ENCODE peak calls at places on chromosome 21, in seven cellular contexts. E, U, C, G, T, J and V are unnamed samples.

GRCh38 chr21:31182231-31183129 is 144.2 kb upstream of the KRTAP19-8 start:
- DNase-seq in E (no peak), U (no peak), C (no peak), G (no peak), T (no peak), J (no peak), V (no peak)

GRCh38 chr21:27104749-27105439 is 138.0 kb upstream of the ADAMTS5 start:
- DNase-seq in E (no peak), U (no peak), C (no peak), G (peak), T (no peak), J (no peak), V (no peak)

GRCh38 chr21:19981938-19982337 is 1016.3 kb upstream of the NCAM2 start:
- DNase-seq in E (no peak), U (no peak), C (no peak), G (no peak), T (peak), J (no peak), V (no peak)

GRCh38 chr21:33731447-33731846 is 89.1 kb downstream of the ITSN1 start:
- DNase-seq in E (no peak), U (no peak), C (no peak), G (peak), T (no peak), J (no peak), V (no peak)

GRCh38 chr21:38773108-38774061 is 32.3 kb upstream of the ETS2 start:
- DNase-seq in E (peak), U (no peak), C (no peak), G (peak), T (peak), J (peak), V (no peak)

GRCh38 chr21:40377135-40377534 is 469.8 kb downstream of the DSCAM start:
- DNase-seq in E (no peak), U (no peak), C (no peak), G (no peak), T (no peak), J (no peak), V (no peak)

GRCh38 chr21:45341779-45342178 is 54.1 kb upstream of the POFUT2 start:
- DNase-seq in E (no peak), U (peak), C (no peak), G (no peak), T (no peak), J (no peak), V (no peak)

GRCh38 chr21:45262041-45262581 is 25.6 kb downstream of the POFUT2 start:
- DNase-seq in E (no peak), U (no peak), C (no peak), G (no peak), T (no peak), J (no peak), V (no peak)

GRCh38 chr21:27112186-27112585 is 145.3 kb upstream of the ADAMTS5 start:
- DNase-seq in E (no peak), U (no peak), C (no peak), G (peak), T (no peak), J (no peak), V (no peak)

GRCh38 chr21:16993416-16994044 is 519.3 kb upstream of the CXADR start:
- DNase-seq in E (no peak), U (no peak), C (no peak), G (no peak), T (no peak), J (no peak), V (no peak)

GRCh38 chr21:41712201-41712600 is 54.7 kb downstream of the RIPK4 start:
- DNase-seq in E (no peak), U (no peak), C (peak), G (no peak), T (no peak), J (no peak), V (no peak)

GRCh38 chr21:45410151-45410864 is 5.3 kb downstream of the COL18A1 start:
- DNase-seq in E (no peak), U (no peak), C (peak), G (no peak), T (no peak), J (no peak), V (no peak)

GRCh38 chr21:40625991-40626390 is 221.0 kb downstream of the DSCAM start:
- DNase-seq in E (no peak), U (no peak), C (no peak), G (no peak), T (no peak), J (no peak), V (no peak)